ENCODE peak calls at places on chromosomes 12 and 14, in seven cellular contexts. N is upper lobe of right lung; H is CD8-positive, alpha-beta T cell; A is prostate gland; P is lower lobe of right lung; I is H1; M is endothelial cell. C is an unnamed sample.

GRCh38 chr14:106642090-106642489 is 1115.7 kb downstream of the TMEM121 start:
- DNase-seq in N (no peak), H (no peak), A (no peak), P (no peak), I (no peak), M (no peak), C (no peak)

GRCh38 chr12:104480826-104481457 is 24.2 kb downstream of the CHST11 start:
- DNase-seq in N (peak), H (no peak), A (no peak), P (peak), I (no peak), M (no peak), C (no peak)

GRCh38 chr12:49910331-49911212 is 6.9 kb upstream of the FAIM2 start:
- DNase-seq in N (peak), H (no peak), A (no peak), P (peak), I (no peak), M (no peak), C (peak)

GRCh38 chr12:13181375-13182070 is 15.0 kb upstream of the EMP1 start:
- DNase-seq in N (no peak), H (no peak), A (no peak), P (no peak), I (no peak), M (no peak), C (no peak)

GRCh38 chr12:26740991-26741390 is 92.0 kb downstream of the ITPR2 start:
- DNase-seq in N (no peak), H (no peak), A (no peak), P (no peak), I (no peak), M (no peak), C (no peak)

GRCh38 chr12:12224240-12224940 is 42.5 kb downstream of the LRP6 start:
- DNase-seq in N (no peak), H (no peak), A (no peak), P (no peak), I (no peak), M (no peak), C (no peak)

GRCh38 chr14:59101441-59101840 is 87.0 kb upstream of the DAAM1 start:
- DNase-seq in N (no peak), H (no peak), A (no peak), P (no peak), I (no peak), M (no peak), C (no peak)

GRCh38 chr14:80587096-80587724 is 354.3 kb downstream of the CEP128 start:
- DNase-seq in N (no peak), H (no peak), A (no peak), P (no peak), I (no peak), M (no peak), C (no peak)

GRCh38 chr14:105324080-105324778 is 9.7 kb downstream of the PACS2 start:
- DNase-seq in N (no peak), H (no peak), A (no peak), P (no peak), I (no peak), M (no peak), C (no peak)

GRCh38 chr14:92040431-92041040 is 677 bp upstream of the TRIP11 start:
- DNase-seq in N (no peak), H (no peak), A (peak), P (no peak), I (no peak), M (peak), C (no peak)

GRCh38 chr14:63727231-63727735 is 582 bp downstream of the SGPP1 start:
- DNase-seq in N (peak), H (no peak), A (peak), P (peak), I (no peak), M (peak), C (no peak)

GRCh38 chr12:55955800-55956508 is 9.9 kb downstream of the PMEL start:
- DNase-seq in N (no peak), H (no peak), A (peak), P (no peak), I (no peak), M (peak), C (no peak)

GRCh38 chr12:82973601-82974000 is 286.9 kb downstream of the TMTC2 start:
- DNase-seq in N (no peak), H (no peak), A (no peak), P (no peak), I (no peak), M (no peak), C (no peak)

GRCh38 chr14:104119119-104119699 is 19.2 kb upstream of the KIF26A start:
- DNase-seq in N (peak), H (no peak), A (no peak), P (no peak), I (no peak), M (no peak), C (no peak)

GRCh38 chr14:104436047-104436531 is 143.5 kb upstream of the C14orf180 start:
- DNase-seq in N (peak), H (no peak), A (no peak), P (peak), I (no peak), M (peak), C (no peak)

GRCh38 chr12:122886851-122887816 is 8.8 kb downstream of the VPS37B start:
- DNase-seq in N (no peak), H (no peak), A (no peak), P (no peak), I (no peak), M (no peak), C (no peak)

GRCh38 chr12:53807322-53807721 is 55.5 kb upstream of the CISTR start:
- DNase-seq in N (no peak), H (no peak), A (no peak), P (no peak), I (no peak), M (no peak), C (no peak)

GRCh38 chr12:49887536-49888401 is 15.9 kb downstream of the FAIM2 start:
- DNase-seq in N (no peak), H (no peak), A (peak), P (peak), I (no peak), M (no peak), C (peak)

GRCh38 chr12:91763654-91764439 is 381.8 kb downstream of the BTG1 start:
- DNase-seq in N (no peak), H (no peak), A (no peak), P (no peak), I (no peak), M (no peak), C (no peak)

GRCh38 chr12:22285871-22286270 is 48.6 kb downstream of the ST8SIA1 start:
- DNase-seq in N (no peak), H (no peak), A (no peak), P (no peak), I (no peak), M (no peak), C (no peak)

GRCh38 chr14:81269979-81270375 is 49.2 kb upstream of the GTF2A1 start:
- DNase-seq in N (no peak), H (no peak), A (no peak), P (no peak), I (no peak), M (no peak), C (no peak)

GRCh38 chr12:109910969-109911348 is 10.9 kb downstream of the TCHP start:
- DNase-seq in N (no peak), H (no peak), A (no peak), P (peak), I (peak), M (peak), C (no peak)
- TF ChIP-seq CTCF in N (no peak), H (no peak), A (no peak), P (no peak), I (peak), M (peak), C (peak)

GRCh38 chr12:3655331-3655900 is 97.5 kb downstream of the CRACR2A start:
- DNase-seq in N (no peak), H (no peak), A (no peak), P (no peak), I (peak), M (peak), C (no peak)
- TF ChIP-seq CTCF in N (no peak), H (no peak), A (peak), P (no peak), I (peak), M (no peak), C (peak)

GRCh38 chr14:75800792-75801191 is 139.7 kb downstream of the TTLL5 start:
- DNase-seq in N (no peak), H (no peak), A (no peak), P (no peak), I (no peak), M (no peak), C (no peak)
- TF ChIP-seq CTCF in N (no peak), H (no peak), A (no peak), P (no peak), I (peak), M (no peak), C (peak)

GRCh38 chr12:93748672-93749403 is 71.7 kb downstream of the CRADD start:
- DNase-seq in N (no peak), H (no peak), A (no peak), P (no peak), I (no peak), M (no peak), C (no peak)
- TF ChIP-seq CTCF in N (no peak), H (no peak), A (no peak), P (no peak), I (no peak), M (no peak), C (no peak)

GRCh38 chr12:76957306-76957705 is 78.5 kb upstream of the CSRP2 start:
- DNase-seq in N (no peak), H (no peak), A (no peak), P (no peak), I (no peak), M (no peak), C (no peak)

GRCh38 chr12:76947270-76947669 is 68.5 kb upstream of the CSRP2 start:
- DNase-seq in N (no peak), H (no peak), A (no peak), P (no peak), I (no peak), M (no peak), C (no peak)

GRCh38 chr12:76948895-76949294 is 70.1 kb upstream of the CSRP2 start:
- DNase-seq in N (no peak), H (no peak), A (no peak), P (no peak), I (no peak), M (no peak), C (no peak)

DNA sequence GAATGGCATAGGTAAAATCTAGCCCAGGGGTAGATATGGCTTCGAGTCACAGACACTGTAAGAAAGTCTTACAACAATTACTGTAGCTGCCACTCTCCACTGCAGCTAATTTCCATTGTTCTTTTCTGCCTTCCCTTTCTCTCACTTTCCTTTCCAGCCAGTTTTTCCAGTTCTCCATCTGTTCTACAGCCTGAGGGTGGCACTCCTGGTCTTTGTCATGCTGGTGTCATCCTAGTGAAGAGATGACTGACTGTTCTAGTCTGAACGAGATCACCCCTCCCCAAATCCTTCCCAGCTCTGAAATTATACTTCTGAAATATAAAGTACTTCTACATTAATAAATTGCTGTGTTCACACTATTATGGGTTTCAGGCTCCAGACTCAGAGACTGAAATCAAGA is 74.2 kb upstream of the CSRP2 start:
- DNase-seq in N (no peak), H (no peak), A (peak), P (no peak), I (no peak), M (no peak), C (no peak)
- TF ChIP-seq CTCF in N (no peak), H (no peak), A (no peak), P (no peak), I (peak), M (no peak), C (peak)

GRCh38 chr12:71754461-71755145 is at the start of gene RAB21:
- DNase-seq in N (peak), H (peak), A (peak), P (peak), I (peak), M (peak), C (peak)
- TF ChIP-seq CTCF in N (peak), H (peak), A (peak), P (peak), I (no peak), M (no peak), C (peak)

GRCh38 chr12:31659087-31659942 is at the start of gene ETFBKMT:
- DNase-seq in N (peak), H (peak), A (peak), P (peak), I (peak), M (peak), C (no peak)
- TF ChIP-seq CTCF in N (peak), H (peak), A (peak), P (peak), I (peak), M (peak), C (peak)

DNA sequence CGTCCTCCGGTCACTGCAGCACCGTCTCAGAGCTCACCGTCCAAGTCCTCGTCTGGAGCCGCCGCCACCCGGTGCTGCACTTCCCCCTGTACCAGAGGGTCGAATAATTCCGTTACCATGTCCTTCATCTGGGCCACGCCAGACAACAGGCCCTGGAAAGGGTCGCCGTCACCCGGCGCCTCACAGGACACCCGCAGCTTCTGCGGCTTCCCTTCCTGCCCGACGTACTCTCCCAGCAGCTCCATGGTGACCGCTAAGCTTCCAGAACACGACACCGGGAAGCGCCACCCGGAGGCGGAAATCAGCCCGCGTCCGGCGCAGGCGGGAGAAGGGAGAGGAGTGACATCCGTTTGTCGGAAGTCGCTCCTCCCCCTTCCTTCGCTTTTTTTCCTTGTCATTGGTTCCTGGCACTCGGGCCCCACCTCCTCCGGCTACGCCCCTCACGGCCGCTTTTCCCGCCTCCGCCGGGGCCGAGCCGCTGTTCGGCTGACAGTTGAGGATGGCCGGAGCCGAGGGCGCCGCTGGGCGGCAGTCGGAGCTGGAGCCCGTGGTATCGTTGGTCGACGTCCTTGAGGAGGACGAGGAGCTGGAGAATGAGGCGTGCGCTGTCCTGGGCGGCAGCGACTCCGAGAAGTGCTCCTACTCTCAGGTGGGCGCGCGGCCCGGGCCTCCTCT is at the start of the genes GON7 and UBR7:
- DNase-seq in N (peak), H (peak), A (peak), P (peak), I (peak), M (peak), C (peak)
- TF ChIP-seq CTCF in N (peak), H (no peak), A (peak), P (peak), I (peak), M (peak), C (no peak)

GRCh38 chr12:9392842-9393241 is 184.6 kb upstream of the PZP start:
- DNase-seq in N (no peak), H (no peak), A (no peak), P (no peak), I (no peak), M (no peak), C (no peak)
- TF ChIP-seq CTCF in N (no peak), H (no peak), A (no peak), P (no peak), I (no peak), M (no peak), C (no peak)

GRCh38 chr12:98939350-98939749 is 294.3 kb downstream of the APAF1 start:
- DNase-seq in N (no peak), H (no peak), A (no peak), P (no peak), I (no peak), M (peak), C (no peak)
- TF ChIP-seq CTCF in N (no peak), H (no peak), A (no peak), P (no peak), I (peak), M (peak), C (peak)